ENCODE peak calls at places on chromosomes 7 and 10, in six cellular contexts. One of them, this sample, is unnamed.

GRCh38 chr7:43071604-43072003 is 40.8 kb upstream of the HECW1 start:
- DNase-seq in CD8-positive, alpha-beta T cell: no peak
- DNase-seq in heart right ventricle: no peak
- DNase-seq in cardiac muscle cell: peak; percentile 49
- DNase-seq in transverse colon: no peak
- DNase-seq in A549: peak; percentile 19
- DNase-seq in this sample: no peak

GRCh38 chr10:65891073-65891981 is 1034.5 kb upstream of the LRRTM3 start:
- DNase-seq in CD8-positive, alpha-beta T cell: no peak
- DNase-seq in heart right ventricle: no peak
- DNase-seq in cardiac muscle cell: peak; percentile 12
- DNase-seq in transverse colon: no peak
- DNase-seq in A549: peak; percentile 74
- DNase-seq in this sample: no peak

GRCh38 chr10:71864861-71865473 is 13.9 kb upstream of the PSAP start:
- DNase-seq in CD8-positive, alpha-beta T cell: no peak
- DNase-seq in heart right ventricle: no peak
- DNase-seq in cardiac muscle cell: no peak
- DNase-seq in transverse colon: no peak
- DNase-seq in A549: peak; percentile 64
- DNase-seq in this sample: no peak

GRCh38 chr10:25753776-25754175 is 180.3 kb upstream of the MYO3A start:
- DNase-seq in CD8-positive, alpha-beta T cell: no peak
- DNase-seq in heart right ventricle: no peak
- DNase-seq in cardiac muscle cell: no peak
- DNase-seq in transverse colon: no peak
- DNase-seq in A549: peak; percentile 19
- DNase-seq in this sample: no peak

GRCh38 chr10:69404786-69405185 is 11.9 kb downstream of the TACR2 start:
- DNase-seq in CD8-positive, alpha-beta T cell: no peak
- DNase-seq in heart right ventricle: no peak
- DNase-seq in cardiac muscle cell: no peak
- DNase-seq in transverse colon: no peak
- DNase-seq in A549: no peak
- DNase-seq in this sample: no peak

GRCh38 chr10:32972929-32973328 is 14.9 kb upstream of the ITGB1 start:
- DNase-seq in CD8-positive, alpha-beta T cell: no peak
- DNase-seq in heart right ventricle: no peak
- DNase-seq in cardiac muscle cell: no peak
- DNase-seq in transverse colon: no peak
- DNase-seq in A549: no peak
- DNase-seq in this sample: no peak

GRCh38 chr10:122112625-122113160 is 123.7 kb downstream of the TACC2 start:
- DNase-seq in CD8-positive, alpha-beta T cell: no peak
- DNase-seq in heart right ventricle: peak; percentile 86
- DNase-seq in cardiac muscle cell: peak; percentile 92
- DNase-seq in transverse colon: peak; percentile 88
- DNase-seq in A549: peak; percentile 96
- DNase-seq in this sample: peak; percentile 84

GRCh38 chr10:123633106-123633505 is 33.0 kb upstream of the GPR26 start:
- DNase-seq in CD8-positive, alpha-beta T cell: no peak
- DNase-seq in heart right ventricle: no peak
- DNase-seq in cardiac muscle cell: no peak
- DNase-seq in transverse colon: no peak
- DNase-seq in A549: no peak
- DNase-seq in this sample: no peak

GRCh38 chr7:30660331-30661255 is 21.7 kb downstream of the CRHR2 start:
- DNase-seq in CD8-positive, alpha-beta T cell: no peak
- DNase-seq in heart right ventricle: no peak
- DNase-seq in cardiac muscle cell: no peak
- DNase-seq in transverse colon: no peak
- DNase-seq in A549: no peak
- DNase-seq in this sample: no peak

GRCh38 chr7:46320956-46321355 is 399.9 kb upstream of the IGFBP3 start:
- DNase-seq in CD8-positive, alpha-beta T cell: no peak
- DNase-seq in heart right ventricle: no peak
- DNase-seq in cardiac muscle cell: no peak
- DNase-seq in transverse colon: no peak
- DNase-seq in A549: no peak
- DNase-seq in this sample: no peak

GRCh38 chr7:144826248-144826647 is 9.6 kb downstream of the TPK1 start:
- DNase-seq in CD8-positive, alpha-beta T cell: no peak
- DNase-seq in heart right ventricle: no peak
- DNase-seq in cardiac muscle cell: no peak
- DNase-seq in transverse colon: no peak
- DNase-seq in A549: no peak
- DNase-seq in this sample: no peak

DNA sequence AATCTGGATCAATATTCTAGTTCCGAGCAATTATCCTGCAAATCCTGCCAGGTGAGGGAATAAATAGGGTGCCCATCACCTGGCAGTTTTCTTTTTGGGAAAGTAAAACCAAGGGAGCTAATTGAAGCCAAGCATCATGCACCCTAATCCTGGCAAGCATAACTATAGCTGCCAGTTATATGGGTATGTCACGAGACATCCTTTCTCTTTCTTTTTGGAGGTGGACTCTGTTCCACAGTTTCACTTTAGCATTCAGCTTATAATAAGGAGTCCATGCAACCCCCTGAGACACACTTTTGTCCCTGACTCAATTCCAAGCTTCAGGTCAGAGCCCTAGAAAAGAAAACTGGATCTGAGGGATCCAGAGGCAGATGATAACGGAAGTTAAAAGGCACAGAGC is 222.5 kb downstream of the PHF14 start:
- DNase-seq in CD8-positive, alpha-beta T cell: no peak
- DNase-seq in heart right ventricle: no peak
- DNase-seq in cardiac muscle cell: no peak
- DNase-seq in transverse colon: no peak
- DNase-seq in A549: no peak
- DNase-seq in this sample: no peak
- H3K4me1 ChIP-seq in CD8-positive, alpha-beta T cell: no peaks in the 10 kb centered on the region
- H3K4me1 ChIP-seq in heart right ventricle: no peaks in the 10 kb centered on the region
- H3K4me1 ChIP-seq in cardiac muscle cell: peaks cover 8% of the 10 kb centered on the region
- H3K4me1 ChIP-seq in transverse colon: no peaks in the 10 kb centered on the region
- H3K4me1 ChIP-seq in A549: peaks cover 6% of the 10 kb centered on the region
- H3K4me1 ChIP-seq in this sample: no peaks in the 10 kb centered on the region

GRCh38 chr10:101353692-101354583 is at the start of gene BTRC:
- DNase-seq in CD8-positive, alpha-beta T cell: peak; percentile 93
- DNase-seq in heart right ventricle: peak; percentile 93
- DNase-seq in cardiac muscle cell: peak; percentile 99
- DNase-seq in transverse colon: peak; percentile 97
- DNase-seq in A549: peak; percentile 99
- DNase-seq in this sample: peak; percentile 97
- TF ChIP-seq CTCF in CD8-positive, alpha-beta T cell: no peak
- TF ChIP-seq CTCF in heart right ventricle: peak; percentile 28
- TF ChIP-seq CTCF in cardiac muscle cell: peak; percentile 2
- TF ChIP-seq CTCF in transverse colon: peak; percentile 2
- TF ChIP-seq CTCF in A549: no peak
- TF ChIP-seq CTCF in this sample: no peak

GRCh38 chr10:132444877-132445351 is 47.9 kb downstream of the PWWP2B start:
- DNase-seq in CD8-positive, alpha-beta T cell: no peak
- DNase-seq in heart right ventricle: no peak
- DNase-seq in cardiac muscle cell: no peak
- DNase-seq in transverse colon: no peak
- DNase-seq in A549: peak; percentile 58
- DNase-seq in this sample: no peak

GRCh38 chr10:132443998-132444876 is 47.2 kb downstream of the PWWP2B start:
- DNase-seq in CD8-positive, alpha-beta T cell: no peak
- DNase-seq in heart right ventricle: no peak
- DNase-seq in cardiac muscle cell: peak; percentile 38
- DNase-seq in transverse colon: no peak
- DNase-seq in A549: no peak
- DNase-seq in this sample: no peak

GRCh38 chr10:132446195-132446581 is 49.2 kb downstream of the PWWP2B start:
- DNase-seq in CD8-positive, alpha-beta T cell: no peak
- DNase-seq in heart right ventricle: no peak
- DNase-seq in cardiac muscle cell: no peak
- DNase-seq in transverse colon: no peak
- DNase-seq in A549: no peak
- DNase-seq in this sample: no peak

GRCh38 chr10:132446661-132447445 is 49.9 kb downstream of the PWWP2B start:
- DNase-seq in CD8-positive, alpha-beta T cell: peak; percentile 61
- DNase-seq in heart right ventricle: no peak
- DNase-seq in cardiac muscle cell: peak; percentile 75
- DNase-seq in transverse colon: peak; percentile 90
- DNase-seq in A549: peak; percentile 87
- DNase-seq in this sample: peak; percentile 80

GRCh38 chr10:132445516-132446194 is 48.7 kb downstream of the PWWP2B start:
- DNase-seq in CD8-positive, alpha-beta T cell: no peak
- DNase-seq in heart right ventricle: no peak
- DNase-seq in cardiac muscle cell: no peak
- DNase-seq in transverse colon: no peak
- DNase-seq in A549: no peak
- DNase-seq in this sample: no peak
- H3K4me1 ChIP-seq in CD8-positive, alpha-beta T cell: peaks cover 49% of the 10 kb centered on the region
- H3K4me1 ChIP-seq in heart right ventricle: peaks cover 9% of the 10 kb centered on the region
- H3K4me1 ChIP-seq in cardiac muscle cell: peaks cover 20% of the 10 kb centered on the region
- H3K4me1 ChIP-seq in transverse colon: peaks cover 28% of the 10 kb centered on the region
- H3K4me1 ChIP-seq in A549: peaks cover 63% of the 10 kb centered on the region
- H3K4me1 ChIP-seq in this sample: peaks cover 19% of the 10 kb centered on the region

GRCh38 chr10:78599122-78599853 is 469.5 kb upstream of the ZMIZ1 start:
- DNase-seq in CD8-positive, alpha-beta T cell: no peak
- DNase-seq in heart right ventricle: no peak
- DNase-seq in cardiac muscle cell: no peak
- DNase-seq in transverse colon: no peak
- DNase-seq in A549: no peak
- DNase-seq in this sample: no peak
- TF ChIP-seq CTCF in CD8-positive, alpha-beta T cell: no peak
- TF ChIP-seq CTCF in heart right ventricle: no peak
- TF ChIP-seq CTCF in cardiac muscle cell: no peak
- TF ChIP-seq CTCF in transverse colon: no peak
- TF ChIP-seq CTCF in A549: no peak
- TF ChIP-seq CTCF in this sample: no peak

GRCh38 chr10:31458974-31459373 is 140.0 kb downstream of the ZEB1 start:
- DNase-seq in CD8-positive, alpha-beta T cell: no peak
- DNase-seq in heart right ventricle: no peak
- DNase-seq in cardiac muscle cell: no peak
- DNase-seq in transverse colon: no peak
- DNase-seq in A549: no peak
- DNase-seq in this sample: no peak
- H3K4me1 ChIP-seq in CD8-positive, alpha-beta T cell: no peaks in the 10 kb centered on the region
- H3K4me1 ChIP-seq in heart right ventricle: peaks cover 26% of the 10 kb centered on the region
- H3K4me1 ChIP-seq in cardiac muscle cell: no peaks in the 10 kb centered on the region
- H3K4me1 ChIP-seq in transverse colon: peaks cover 4% of the 10 kb centered on the region
- H3K4me1 ChIP-seq in A549: no peaks in the 10 kb centered on the region
- H3K4me1 ChIP-seq in this sample: no peaks in the 10 kb centered on the region

GRCh38 chr7:63080831-63081230 is 917.8 kb upstream of the ZNF722 start:
- DNase-seq in CD8-positive, alpha-beta T cell: no peak
- DNase-seq in heart right ventricle: no peak
- DNase-seq in cardiac muscle cell: no peak
- DNase-seq in transverse colon: no peak
- DNase-seq in A549: no peak
- DNase-seq in this sample: peak; percentile 9
- TF ChIP-seq CTCF in CD8-positive, alpha-beta T cell: no peak
- TF ChIP-seq CTCF in heart right ventricle: no peak
- TF ChIP-seq CTCF in cardiac muscle cell: no peak
- TF ChIP-seq CTCF in transverse colon: no peak
- TF ChIP-seq CTCF in A549: no peak
- TF ChIP-seq CTCF in this sample: no peak